ENCODE peak calls at places on chromosomes 7 and 10, in ten cellular contexts. One of them, this sample, is unnamed.
A peak's percentile ranks its signal among the peaks of the same experiment; 100 is the strongest.

GRCh38 chr10:13099144-13099665 is 758 bp upstream of the OPTN start:
- DNase-seq in CD8-positive, alpha-beta T cell: peak; percentile 47
- DNase-seq in SK-N-SH: peak; percentile 74
- DNase-seq in colonic mucosa: peak; percentile 70
- DNase-seq in glutamatergic neuron: peak; percentile 67
- DNase-seq in esophagus squamous epithelium: no peak
- DNase-seq in left ventricle myocardium inferior: no peak
- DNase-seq in progenitor cell of endocrine pancreas: no peak
- DNase-seq in H1: peak; percentile 71
- DNase-seq in transverse colon: peak; percentile 62
- DNase-seq in this sample: no peak

GRCh38 chr7:137944168-137944567 is 57.7 kb downstream of the CREB3L2 start:
- DNase-seq in CD8-positive, alpha-beta T cell: no peak
- DNase-seq in SK-N-SH: no peak
- DNase-seq in colonic mucosa: no peak
- DNase-seq in glutamatergic neuron: no peak
- DNase-seq in esophagus squamous epithelium: no peak
- DNase-seq in left ventricle myocardium inferior: no peak
- DNase-seq in progenitor cell of endocrine pancreas: no peak
- DNase-seq in H1: no peak
- DNase-seq in transverse colon: no peak
- DNase-seq in this sample: no peak

GRCh38 chr10:122703483-122704448 is 4.1 kb upstream of the C10orf120 start:
- DNase-seq in CD8-positive, alpha-beta T cell: peak; percentile 52
- DNase-seq in SK-N-SH: peak; percentile 79
- DNase-seq in colonic mucosa: peak; percentile 66
- DNase-seq in glutamatergic neuron: peak; percentile 85
- DNase-seq in esophagus squamous epithelium: no peak
- DNase-seq in left ventricle myocardium inferior: peak; percentile 67
- DNase-seq in progenitor cell of endocrine pancreas: peak; percentile 70
- DNase-seq in H1: peak; percentile 86
- DNase-seq in transverse colon: peak; percentile 59
- DNase-seq in this sample: no peak

GRCh38 chr10:87878664-87879459 is 15.4 kb downstream of the PTEN start:
- DNase-seq in CD8-positive, alpha-beta T cell: no peak
- DNase-seq in SK-N-SH: no peak
- DNase-seq in colonic mucosa: no peak
- DNase-seq in glutamatergic neuron: no peak
- DNase-seq in esophagus squamous epithelium: no peak
- DNase-seq in left ventricle myocardium inferior: no peak
- DNase-seq in progenitor cell of endocrine pancreas: no peak
- DNase-seq in H1: no peak
- DNase-seq in transverse colon: no peak
- DNase-seq in this sample: no peak

GRCh38 chr10:69901623-69902505 is 100.2 kb downstream of the COL13A1 start:
- DNase-seq in CD8-positive, alpha-beta T cell: peak; percentile 10
- DNase-seq in SK-N-SH: peak; percentile 92
- DNase-seq in colonic mucosa: peak; percentile 65
- DNase-seq in glutamatergic neuron: peak; percentile 79
- DNase-seq in esophagus squamous epithelium: no peak
- DNase-seq in left ventricle myocardium inferior: no peak
- DNase-seq in progenitor cell of endocrine pancreas: peak; percentile 41
- DNase-seq in H1: peak; percentile 71
- DNase-seq in transverse colon: peak; percentile 66
- DNase-seq in this sample: no peak

GRCh38 chr7:82325416-82325815 is 118.2 kb downstream of the CACNA2D1 start:
- DNase-seq in CD8-positive, alpha-beta T cell: no peak
- DNase-seq in SK-N-SH: no peak
- DNase-seq in colonic mucosa: no peak
- DNase-seq in glutamatergic neuron: no peak
- DNase-seq in esophagus squamous epithelium: no peak
- DNase-seq in left ventricle myocardium inferior: no peak
- DNase-seq in progenitor cell of endocrine pancreas: no peak
- DNase-seq in H1: no peak
- DNase-seq in transverse colon: no peak
- DNase-seq in this sample: no peak

GRCh38 chr7:69429817-69430501 is 168.3 kb upstream of the AUTS2 start:
- DNase-seq in CD8-positive, alpha-beta T cell: no peak
- DNase-seq in SK-N-SH: no peak
- DNase-seq in colonic mucosa: peak; percentile 38
- DNase-seq in glutamatergic neuron: no peak
- DNase-seq in esophagus squamous epithelium: no peak
- DNase-seq in left ventricle myocardium inferior: peak; percentile 68
- DNase-seq in progenitor cell of endocrine pancreas: no peak
- DNase-seq in H1: no peak
- DNase-seq in transverse colon: peak; percentile 8
- DNase-seq in this sample: no peak

GRCh38 chr10:51007781-51008180 is 66.5 kb upstream of the PRKG1 start:
- DNase-seq in CD8-positive, alpha-beta T cell: no peak
- DNase-seq in SK-N-SH: no peak
- DNase-seq in colonic mucosa: no peak
- DNase-seq in glutamatergic neuron: no peak
- DNase-seq in esophagus squamous epithelium: no peak
- DNase-seq in left ventricle myocardium inferior: no peak
- DNase-seq in progenitor cell of endocrine pancreas: no peak
- DNase-seq in H1: no peak
- DNase-seq in transverse colon: no peak
- DNase-seq in this sample: no peak

GRCh38 chr10:102678842-102679289 is 34.6 kb downstream of the TRIM8 start:
- DNase-seq in CD8-positive, alpha-beta T cell: no peak
- DNase-seq in SK-N-SH: peak; percentile 81
- DNase-seq in colonic mucosa: peak; percentile 70
- DNase-seq in glutamatergic neuron: peak; percentile 86
- DNase-seq in esophagus squamous epithelium: no peak
- DNase-seq in left ventricle myocardium inferior: peak; percentile 72
- DNase-seq in progenitor cell of endocrine pancreas: peak; percentile 70
- DNase-seq in H1: peak; percentile 93
- DNase-seq in transverse colon: peak; percentile 71
- DNase-seq in this sample: no peak

GRCh38 chr7:15603124-15603523 is 41.3 kb upstream of the AGMO start:
- DNase-seq in CD8-positive, alpha-beta T cell: no peak
- DNase-seq in SK-N-SH: no peak
- DNase-seq in colonic mucosa: no peak
- DNase-seq in glutamatergic neuron: no peak
- DNase-seq in esophagus squamous epithelium: no peak
- DNase-seq in left ventricle myocardium inferior: no peak
- DNase-seq in progenitor cell of endocrine pancreas: no peak
- DNase-seq in H1: no peak
- DNase-seq in transverse colon: no peak
- DNase-seq in this sample: no peak

GRCh38 chr7:129640400-129640799 is 28.9 kb downstream of the NRF1 start:
- DNase-seq in CD8-positive, alpha-beta T cell: no peak
- DNase-seq in SK-N-SH: no peak
- DNase-seq in colonic mucosa: no peak
- DNase-seq in glutamatergic neuron: no peak
- DNase-seq in esophagus squamous epithelium: no peak
- DNase-seq in left ventricle myocardium inferior: no peak
- DNase-seq in progenitor cell of endocrine pancreas: no peak
- DNase-seq in H1: no peak
- DNase-seq in transverse colon: no peak
- DNase-seq in this sample: no peak

GRCh38 chr10:67612156-67612555 is 83.8 kb downstream of the CTNNA3 start:
- DNase-seq in CD8-positive, alpha-beta T cell: no peak
- DNase-seq in SK-N-SH: no peak
- DNase-seq in colonic mucosa: no peak
- DNase-seq in glutamatergic neuron: no peak
- DNase-seq in esophagus squamous epithelium: no peak
- DNase-seq in left ventricle myocardium inferior: no peak
- DNase-seq in progenitor cell of endocrine pancreas: no peak
- DNase-seq in H1: no peak
- DNase-seq in transverse colon: no peak
- DNase-seq in this sample: no peak

GRCh38 chr10:35598379-35598778 is 6.8 kb upstream of the GJD4 start:
- DNase-seq in CD8-positive, alpha-beta T cell: no peak
- DNase-seq in SK-N-SH: peak; percentile 35
- DNase-seq in colonic mucosa: no peak
- DNase-seq in glutamatergic neuron: no peak
- DNase-seq in esophagus squamous epithelium: no peak
- DNase-seq in left ventricle myocardium inferior: no peak
- DNase-seq in progenitor cell of endocrine pancreas: no peak
- DNase-seq in H1: no peak
- DNase-seq in transverse colon: no peak
- DNase-seq in this sample: no peak
- TF ChIP-seq CTCF in CD8-positive, alpha-beta T cell: no peak
- TF ChIP-seq CTCF in SK-N-SH: peak; percentile 47
- TF ChIP-seq CTCF in colonic mucosa: peak; percentile 14
- TF ChIP-seq CTCF in glutamatergic neuron: peak; percentile 28
- TF ChIP-seq CTCF in esophagus squamous epithelium: peak; percentile 17
- TF ChIP-seq CTCF in left ventricle myocardium inferior: peak; percentile 66
- TF ChIP-seq CTCF in progenitor cell of endocrine pancreas: peak; percentile 51
- TF ChIP-seq CTCF in H1: peak; percentile 44
- TF ChIP-seq CTCF in transverse colon: no peak
- TF ChIP-seq CTCF in this sample: peak; percentile 39

GRCh38 chr7:24979470-24979862 is 512 bp downstream of the OSBPL3 start:
- DNase-seq in CD8-positive, alpha-beta T cell: peak; percentile 79
- DNase-seq in SK-N-SH: peak; percentile 86
- DNase-seq in colonic mucosa: peak; percentile 68
- DNase-seq in glutamatergic neuron: peak; percentile 74
- DNase-seq in esophagus squamous epithelium: peak; percentile 13
- DNase-seq in left ventricle myocardium inferior: peak; percentile 61
- DNase-seq in progenitor cell of endocrine pancreas: peak; percentile 64
- DNase-seq in H1: peak; percentile 82
- DNase-seq in transverse colon: peak; percentile 83
- DNase-seq in this sample: no peak
- TF ChIP-seq CTCF in CD8-positive, alpha-beta T cell: peak; percentile 35
- TF ChIP-seq CTCF in SK-N-SH: peak; percentile 71
- TF ChIP-seq CTCF in colonic mucosa: peak; percentile 15
- TF ChIP-seq CTCF in glutamatergic neuron: peak; percentile 48
- TF ChIP-seq CTCF in esophagus squamous epithelium: peak; percentile 75
- TF ChIP-seq CTCF in left ventricle myocardium inferior: peak; percentile 70
- TF ChIP-seq CTCF in progenitor cell of endocrine pancreas: peak; percentile 63
- TF ChIP-seq CTCF in H1: peak; percentile 39
- TF ChIP-seq CTCF in transverse colon: peak; percentile 43
- TF ChIP-seq CTCF in this sample: peak; percentile 56

DNA sequence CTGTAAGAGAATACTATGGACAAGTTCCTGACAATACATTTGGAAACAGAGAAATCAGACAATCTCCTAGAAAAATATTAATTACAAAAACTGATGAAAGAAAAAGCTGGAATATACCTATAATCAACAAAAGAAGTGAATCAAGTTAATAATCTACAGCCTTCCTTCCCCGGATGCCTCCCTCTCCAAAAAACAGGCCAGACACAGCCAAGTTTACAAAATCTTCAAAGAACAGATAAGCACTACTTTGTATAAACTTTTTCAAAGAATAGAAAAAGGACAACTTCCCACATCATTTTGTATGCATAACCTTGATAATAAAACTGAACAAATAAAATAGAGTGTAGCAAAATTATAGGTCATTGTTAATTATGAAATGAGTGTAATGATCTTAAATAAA is 204.2 kb downstream of the BAMBI start:
- DNase-seq in CD8-positive, alpha-beta T cell: no peak
- DNase-seq in SK-N-SH: no peak
- DNase-seq in colonic mucosa: no peak
- DNase-seq in glutamatergic neuron: no peak
- DNase-seq in esophagus squamous epithelium: no peak
- DNase-seq in left ventricle myocardium inferior: no peak
- DNase-seq in progenitor cell of endocrine pancreas: no peak
- DNase-seq in H1: no peak
- DNase-seq in transverse colon: no peak
- DNase-seq in this sample: no peak
- TF ChIP-seq CTCF in CD8-positive, alpha-beta T cell: no peak
- TF ChIP-seq CTCF in SK-N-SH: no peak
- TF ChIP-seq CTCF in colonic mucosa: no peak
- TF ChIP-seq CTCF in glutamatergic neuron: no peak
- TF ChIP-seq CTCF in esophagus squamous epithelium: no peak
- TF ChIP-seq CTCF in left ventricle myocardium inferior: no peak
- TF ChIP-seq CTCF in progenitor cell of endocrine pancreas: no peak
- TF ChIP-seq CTCF in H1: no peak
- TF ChIP-seq CTCF in transverse colon: no peak
- TF ChIP-seq CTCF in this sample: no peak

GRCh38 chr7:122307228-122307619 is 2.7 kb upstream of the FEZF1 start:
- DNase-seq in CD8-positive, alpha-beta T cell: no peak
- DNase-seq in SK-N-SH: no peak
- DNase-seq in colonic mucosa: no peak
- DNase-seq in glutamatergic neuron: no peak
- DNase-seq in esophagus squamous epithelium: no peak
- DNase-seq in left ventricle myocardium inferior: no peak
- DNase-seq in progenitor cell of endocrine pancreas: no peak
- DNase-seq in H1: peak; percentile 81
- DNase-seq in transverse colon: no peak
- DNase-seq in this sample: no peak

GRCh38 chr7:122311280-122311679 is 6.7 kb upstream of the FEZF1 start:
- DNase-seq in CD8-positive, alpha-beta T cell: no peak
- DNase-seq in SK-N-SH: no peak
- DNase-seq in colonic mucosa: no peak
- DNase-seq in glutamatergic neuron: peak; percentile 52
- DNase-seq in esophagus squamous epithelium: no peak
- DNase-seq in left ventricle myocardium inferior: no peak
- DNase-seq in progenitor cell of endocrine pancreas: no peak
- DNase-seq in H1: peak; percentile 63
- DNase-seq in transverse colon: no peak
- DNase-seq in this sample: no peak

GRCh38 chr7:122311719-122312118 is 7.2 kb upstream of the FEZF1 start:
- DNase-seq in CD8-positive, alpha-beta T cell: no peak
- DNase-seq in SK-N-SH: peak; percentile 45
- DNase-seq in colonic mucosa: no peak
- DNase-seq in glutamatergic neuron: peak; percentile 66
- DNase-seq in esophagus squamous epithelium: no peak
- DNase-seq in left ventricle myocardium inferior: no peak
- DNase-seq in progenitor cell of endocrine pancreas: no peak
- DNase-seq in H1: peak; percentile 72
- DNase-seq in transverse colon: no peak
- DNase-seq in this sample: no peak

GRCh38 chr7:122312789-122313188 is 8.2 kb upstream of the FEZF1 start:
- DNase-seq in CD8-positive, alpha-beta T cell: no peak
- DNase-seq in SK-N-SH: no peak
- DNase-seq in colonic mucosa: no peak
- DNase-seq in glutamatergic neuron: no peak
- DNase-seq in esophagus squamous epithelium: no peak
- DNase-seq in left ventricle myocardium inferior: no peak
- DNase-seq in progenitor cell of endocrine pancreas: no peak
- DNase-seq in H1: no peak
- DNase-seq in transverse colon: no peak
- DNase-seq in this sample: no peak

GRCh38 chr7:122310119-122311021 is 5.8 kb upstream of the FEZF1 start:
- DNase-seq in CD8-positive, alpha-beta T cell: no peak
- DNase-seq in SK-N-SH: no peak
- DNase-seq in colonic mucosa: no peak
- DNase-seq in glutamatergic neuron: peak; percentile 46
- DNase-seq in esophagus squamous epithelium: no peak
- DNase-seq in left ventricle myocardium inferior: no peak
- DNase-seq in progenitor cell of endocrine pancreas: no peak
- DNase-seq in H1: peak; percentile 90
- DNase-seq in transverse colon: no peak
- DNase-seq in this sample: no peak
- TF ChIP-seq CTCF in CD8-positive, alpha-beta T cell: no peak
- TF ChIP-seq CTCF in SK-N-SH: no peak
- TF ChIP-seq CTCF in colonic mucosa: no peak
- TF ChIP-seq CTCF in glutamatergic neuron: no peak
- TF ChIP-seq CTCF in esophagus squamous epithelium: no peak
- TF ChIP-seq CTCF in left ventricle myocardium inferior: no peak
- TF ChIP-seq CTCF in progenitor cell of endocrine pancreas: no peak
- TF ChIP-seq CTCF in H1: peak; percentile 23
- TF ChIP-seq CTCF in transverse colon: no peak
- TF ChIP-seq CTCF in this sample: no peak

This sample was measured in AG04449.